ENCODE peak calls at places on chromosomes 13 and 19, in eight cellular contexts. M, S, R, Y, E, A, H and D are unnamed samples.
A peak's percentile ranks its signal among the peaks of the same experiment; 100 is the strongest.

GRCh38 chr13:28659611-28659970 is 661 bp downstream of the POMP start:
- DNase-seq in S (peak; percentile 67), Y (no peak), H (no peak), R (no peak), A (peak; percentile 56), E (peak; percentile 63), M (peak; percentile 40), D (peak; percentile 5)

GRCh38 chr13:92187378-92187989 is 789.1 kb downstream of the GPC5 start:
- DNase-seq in A (no peak), E (peak; percentile 37), S (peak; percentile 3), R (no peak), Y (no peak), H (no peak), M (peak; percentile 66), D (no peak)

GRCh38 chr13:114112231-114112825 is 20.1 kb downstream of the RASA3 start:
- DNase-seq in S (no peak), R (no peak), E (no peak), Y (peak; percentile 75), A (no peak), H (no peak), M (no peak), D (no peak)

GRCh38 chr13:104779311-104779710 is 1713.1 kb upstream of the SLC10A2 start:
- DNase-seq in M (peak; percentile 20), Y (no peak), A (no peak), E (no peak), S (no peak), H (no peak), R (no peak), D (no peak)

GRCh38 chr13:41562083-41562482 is 104.7 kb downstream of the RGCC start:
- DNase-seq in E (no peak), S (no peak), A (no peak), Y (peak; percentile 93), R (no peak), M (peak; percentile 23), H (no peak), D (no peak)

GRCh38 chr19:13742756-13743155 is 21.6 kb upstream of the MRI1 start:
- DNase-seq in Y (no peak), S (no peak), M (no peak), E (no peak), H (no peak), A (no peak), R (no peak), D (no peak)

GRCh38 chr19:46213156-46213555 is 16.4 kb upstream of the IGFL1 start:
- DNase-seq in S (no peak), A (no peak), E (no peak), M (no peak), H (no peak), R (no peak), Y (no peak), D (no peak)

GRCh38 chr13:21434588-21434987 is 24.5 kb downstream of the ZDHHC20 start:
- DNase-seq in E (no peak), M (no peak), Y (no peak), H (no peak), A (no peak), R (no peak), S (no peak), D (no peak)

GRCh38 chr13:99018418-99019180 is 40.7 kb upstream of the DOCK9 start:
- DNase-seq in E (no peak), R (no peak), A (no peak), H (no peak), M (no peak), Y (no peak), S (no peak), D (no peak)